ENCODE peak calls at places on chromosome 13, in six cellular contexts. G is HepG2, Y is GM12878, F is GM12891, B is GM12892, I is H1. S is an unnamed sample.

GRCh38 chr13:102658678-102659077 is 36.2 kb downstream of the METTL21C start:
- DNase-seq in F (no peak), Y (no peak), I (no peak), B (no peak), G (no peak), S (no peak)

GRCh38 chr13:106336663-106337062 is 198.8 kb downstream of the EFNB2 start:
- DNase-seq in B (no peak), I (no peak), Y (no peak), F (no peak), G (no peak), S (no peak)

GRCh38 chr13:101202590-101202989 is 213.7 kb downstream of the NALCN start:
- DNase-seq in F (no peak), B (no peak), G (no peak), I (peak; percentile 53), Y (no peak), S (no peak)

GRCh38 chr13:43874512-43875092 is 4.9 kb downstream of the CCDC122 start:
- DNase-seq in I (no peak), G (no peak), F (no peak), Y (no peak), B (no peak), S (peak; percentile 11)

GRCh38 chr13:82833928-82834327 is 1048.3 kb downstream of the SLITRK1 start:
- DNase-seq in I (no peak), G (no peak), Y (no peak), B (no peak), F (no peak), S (no peak)

GRCh38 chr13:23399254-23399796 is 34.2 kb downstream of the SACS start:
- DNase-seq in I (no peak), F (no peak), G (no peak), B (no peak), Y (no peak), S (no peak)

GRCh38 chr13:98834254-98834960 is 81.9 kb upstream of the SLC15A1 start:
- DNase-seq in B (no peak), F (no peak), G (no peak), I (no peak), Y (no peak), S (no peak)

GRCh38 chr13:80454245-80454644 is 113.3 kb upstream of the SPRY2 start:
- DNase-seq in F (no peak), Y (peak; percentile 34), I (no peak), B (no peak), G (no peak), S (no peak)

GRCh38 chr13:114162533-114162922 is 16.5 kb upstream of the CFAP97D2 start:
- DNase-seq in F (no peak), G (no peak), B (no peak), Y (no peak), I (no peak), S (no peak)

GRCh38 chr13:78022164-78022877 is 103.7 kb upstream of the EDNRB start:
- DNase-seq in G (no peak), I (no peak), Y (peak; percentile 90), F (peak; percentile 17), B (peak; percentile 17), S (no peak)

GRCh38 chr13:101915333-101915732 is 462.9 kb downstream of the ITGBL1 start:
- DNase-seq in B (no peak), I (no peak), G (no peak), F (no peak), Y (no peak), S (peak; percentile 45)

GRCh38 chr13:102912599-102912998 is 66.8 kb downstream of the ERCC5 start:
- DNase-seq in B (no peak), F (no peak), G (no peak), Y (no peak), I (no peak), S (no peak)

GRCh38 chr13:32881074-32881791 is 135.0 kb upstream of the KL start:
- DNase-seq in F (no peak), I (no peak), G (no peak), Y (no peak), B (no peak), S (no peak)

GRCh38 chr13:75639426-75639825 is 3.3 kb downstream of the LMO7 start:
- DNase-seq in Y (peak; percentile 54), G (no peak), I (no peak), F (no peak), B (no peak), S (no peak)

GRCh38 chr13:45456196-45456972 is 8.4 kb upstream of the COG3 start:
- DNase-seq in Y (no peak), B (no peak), G (no peak), I (no peak), F (no peak), S (no peak)

GRCh38 chr13:40148103-40148502 is 492.6 kb downstream of the COG6 start:
- DNase-seq in I (no peak), B (no peak), G (no peak), F (no peak), Y (no peak), S (no peak)

GRCh38 chr13:75153834-75154233 is 328.1 kb downstream of the TBC1D4 start:
- DNase-seq in I (no peak), G (no peak), F (no peak), B (no peak), Y (no peak), S (no peak)

GRCh38 chr13:56039992-56040391 is 1100.7 kb upstream of the PRR20A start:
- DNase-seq in Y (no peak), F (no peak), G (no peak), I (no peak), B (no peak), S (no peak)

GRCh38 chr13:83496501-83496900 is 385.8 kb downstream of the SLITRK1 start:
- DNase-seq in Y (no peak), F (no peak), B (no peak), G (no peak), I (no peak), S (no peak)

GRCh38 chr13:46373623-46374022 is 13.4 kb downstream of the RUBCNL start:
- DNase-seq in G (no peak), B (no peak), Y (no peak), I (no peak), F (no peak), S (no peak)

GRCh38 chr13:23670793-23671192 is 100.6 kb downstream of the TNFRSF19 start:
- DNase-seq in B (no peak), Y (no peak), F (no peak), I (no peak), G (no peak), S (no peak)

GRCh38 chr13:65856464-65856863 is 1373.7 kb downstream of the PCDH9 start:
- DNase-seq in Y (no peak), I (no peak), B (no peak), G (no peak), F (no peak), S (no peak)

GRCh38 chr13:75236774-75237173 is 245.2 kb downstream of the TBC1D4 start:
- DNase-seq in G (no peak), B (no peak), Y (no peak), F (no peak), I (no peak), S (no peak)

GRCh38 chr13:51834581-51835158 is 10.3 kb downstream of the TMEM272 start:
- DNase-seq in Y (no peak), B (no peak), F (no peak), G (no peak), I (peak; percentile 37), S (peak; percentile 43)

DNA sequence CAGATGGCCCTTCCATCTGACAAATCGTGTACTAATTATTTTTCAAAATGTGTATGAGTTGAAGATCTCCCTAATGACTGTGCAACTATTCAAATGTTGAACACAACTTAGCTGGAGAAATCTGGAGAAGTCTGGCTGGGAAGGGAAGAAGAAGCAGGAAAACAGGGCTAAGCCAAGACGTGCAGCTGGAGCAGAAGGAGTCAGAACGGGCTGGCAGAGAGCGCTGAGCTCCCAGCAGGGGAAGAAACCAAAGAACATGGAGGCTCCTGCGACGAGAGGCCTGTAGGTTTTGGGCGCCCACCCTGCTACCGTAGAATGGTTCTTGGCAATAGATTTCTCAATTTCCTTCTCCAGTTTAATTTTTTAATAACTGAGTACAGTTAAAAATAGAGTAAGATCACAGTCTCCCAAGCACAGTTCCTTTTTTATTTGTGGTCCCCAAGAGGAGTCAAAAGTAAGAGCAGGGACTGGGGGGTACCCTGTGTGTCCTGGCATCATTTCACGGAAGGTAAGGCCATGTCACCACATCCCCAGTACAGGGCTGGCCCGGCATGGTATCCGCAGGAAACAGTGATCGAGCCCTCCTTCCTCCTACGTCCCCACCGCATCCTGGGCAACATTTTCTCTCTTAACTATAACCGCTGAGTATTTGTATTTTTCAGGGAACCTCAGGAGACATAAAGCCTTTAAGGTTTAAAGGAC is 13.4 kb upstream of the LATS2 start:
- DNase-seq in G (no peak), Y (no peak), F (peak; percentile 31), I (peak; percentile 46), B (no peak), S (no peak)
- TF ChIP-seq TAF1 in G (no peak), Y (no peak), F (no peak), I (peak; percentile 39), B (no peak), S (no peak)

GRCh38 chr13:52848455-52849190 is at the start of gene PCDH8:
- DNase-seq in B (no peak), Y (no peak), F (no peak), G (no peak), I (peak; percentile 94), S (peak; percentile 93)
- TF ChIP-seq TAF1 in B (no peak), Y (no peak), F (no peak), G (no peak), I (peak; percentile 76), S (no peak)

GRCh38 chr13:104900186-104900817 is 1635.2 kb downstream of the EFNB2 start:
- DNase-seq in I (no peak), F (no peak), Y (no peak), B (no peak), G (no peak), S (no peak)

DNA sequence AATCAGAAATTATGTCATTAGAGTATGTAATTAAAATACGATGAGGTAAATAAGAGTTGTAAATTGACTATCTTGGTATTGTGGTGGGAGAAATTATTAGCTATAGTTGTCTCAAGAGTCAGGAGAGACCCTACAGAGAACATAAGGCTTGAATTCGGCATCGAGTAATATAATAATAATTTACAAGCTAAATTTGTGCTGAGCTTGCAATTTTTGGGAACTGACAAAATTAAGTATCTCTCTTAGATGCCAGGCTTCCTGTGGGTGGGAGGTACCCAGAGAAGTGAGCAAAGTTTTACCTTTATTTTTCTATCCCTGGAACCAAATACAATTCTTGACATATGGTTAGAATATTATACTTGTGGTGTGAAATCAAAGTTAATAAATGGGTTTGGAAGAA is 1637.0 kb downstream of the EFNB2 start:
- DNase-seq in B (no peak), I (no peak), Y (no peak), F (no peak), G (no peak), S (no peak)
- TF ChIP-seq TAF1 in B (no peak), I (no peak), Y (no peak), F (no peak), G (no peak), S (no peak)

GRCh38 chr13:25683662-25684370 is 312.0 kb downstream of the ATP8A2 start:
- DNase-seq in F (no peak), Y (no peak), B (no peak), I (no peak), G (no peak), S (no peak)

GRCh38 chr13:25683056-25683455 is 311.3 kb downstream of the ATP8A2 start:
- DNase-seq in B (no peak), F (no peak), Y (no peak), I (no peak), G (no peak), S (no peak)

GRCh38 chr13:25679154-25679553 is 307.4 kb downstream of the ATP8A2 start:
- DNase-seq in B (no peak), Y (no peak), G (no peak), F (no peak), I (no peak), S (no peak)

GRCh38 chr13:25679936-25680335 is 308.2 kb downstream of the ATP8A2 start:
- DNase-seq in I (no peak), F (no peak), B (no peak), G (no peak), Y (no peak), S (no peak)

GRCh38 chr13:25682221-25682620 is 310.4 kb downstream of the ATP8A2 start:
- DNase-seq in Y (no peak), I (no peak), B (no peak), F (no peak), G (no peak), S (no peak)
- TF ChIP-seq TAF1 in Y (no peak), I (no peak), B (no peak), F (no peak), G (no peak), S (no peak)